ENCODE peak calls at places on chromosomes 16 and 17, in ten cellular contexts. F, Z, S, T, Q, C, V, M, X and I are unnamed samples.

GRCh38 chr16:28575446-28576109 is 21.3 kb downstream of the SULT1A2 start:
- DNase-seq in F (no peak), Z (no peak), S (no peak), T (no peak), Q (no peak), C (no peak), V (no peak), M (no peak), X (no peak), I (no peak)

GRCh38 chr16:68069511-68070248 is 15.5 kb upstream of the NFATC3 start:
- DNase-seq in F (no peak), Z (no peak), S (no peak), T (no peak), Q (no peak), C (peak), V (peak), M (no peak), X (peak), I (no peak)

GRCh38 chr16:49557070-49557446 is 183.5 kb downstream of the C16orf78 start:
- DNase-seq in F (no peak), Z (peak), S (no peak), T (no peak), Q (peak), C (no peak), V (no peak), M (peak), X (no peak), I (no peak)

GRCh38 chr17:61411114-61411943 is 11.7 kb downstream of the TBX2 start:
- DNase-seq in F (peak), Z (peak), S (no peak), T (peak), Q (peak), C (peak), V (peak), M (peak), X (peak), I (peak)

GRCh38 chr17:49018116-49018612 is 21.0 kb downstream of the IGF2BP1 start:
- DNase-seq in F (no peak), Z (no peak), S (no peak), T (no peak), Q (peak), C (no peak), V (no peak), M (no peak), X (no peak), I (no peak)

GRCh38 chr16:70715113-70715711 is 29.4 kb upstream of the MTSS2 start:
- DNase-seq in F (peak), Z (no peak), S (peak), T (no peak), Q (no peak), C (peak), V (peak), M (no peak), X (peak), I (peak)

GRCh38 chr17:82396601-82397435 is 21.3 kb upstream of the HEXD start:
- DNase-seq in F (no peak), Z (no peak), S (no peak), T (no peak), Q (no peak), C (no peak), V (peak), M (no peak), X (no peak), I (peak)

GRCh38 chr17:700504-701094 is 14.0 kb downstream of the VPS53 start:
- DNase-seq in F (peak), Z (no peak), S (peak), T (peak), Q (no peak), C (no peak), V (no peak), M (no peak), X (no peak), I (no peak)

GRCh38 chr17:66548158-66548557 is 245.7 kb downstream of the PRKCA start:
- DNase-seq in F (peak), Z (no peak), S (no peak), T (no peak), Q (no peak), C (no peak), V (no peak), M (no peak), X (no peak), I (no peak)

GRCh38 chr17:55219484-55219883 is 45.3 kb upstream of the HLF start:
- DNase-seq in F (no peak), Z (no peak), S (no peak), T (no peak), Q (no peak), C (no peak), V (no peak), M (no peak), X (no peak), I (no peak)

GRCh38 chr16:66167564-66168291 is 198.8 kb upstream of the CDH5 start:
- DNase-seq in F (peak), Z (no peak), S (no peak), T (no peak), Q (peak), C (no peak), V (no peak), M (no peak), X (no peak), I (no peak)

GRCh38 chr17:30970757-30971567 is at the start of gene RNF135:
- DNase-seq in F (peak), Z (peak), S (peak), T (no peak), Q (peak), C (peak), V (peak), M (peak), X (peak), I (peak)
- TF ChIP-seq CTCF in F (no peak), Z (peak), S (no peak), T (no peak), Q (peak), C (peak), V (peak), M (peak), X (peak), I (no peak)

GRCh38 chr17:20145567-20145966 is 136.4 kb downstream of the SPECC1 start:
- DNase-seq in F (no peak), Z (no peak), S (no peak), T (no peak), Q (no peak), C (no peak), V (no peak), M (no peak), X (no peak), I (no peak)
- TF ChIP-seq CTCF in F (no peak), Z (no peak), S (no peak), T (no peak), Q (no peak), C (no peak), V (no peak), M (no peak), X (no peak), I (no peak)

DNA sequence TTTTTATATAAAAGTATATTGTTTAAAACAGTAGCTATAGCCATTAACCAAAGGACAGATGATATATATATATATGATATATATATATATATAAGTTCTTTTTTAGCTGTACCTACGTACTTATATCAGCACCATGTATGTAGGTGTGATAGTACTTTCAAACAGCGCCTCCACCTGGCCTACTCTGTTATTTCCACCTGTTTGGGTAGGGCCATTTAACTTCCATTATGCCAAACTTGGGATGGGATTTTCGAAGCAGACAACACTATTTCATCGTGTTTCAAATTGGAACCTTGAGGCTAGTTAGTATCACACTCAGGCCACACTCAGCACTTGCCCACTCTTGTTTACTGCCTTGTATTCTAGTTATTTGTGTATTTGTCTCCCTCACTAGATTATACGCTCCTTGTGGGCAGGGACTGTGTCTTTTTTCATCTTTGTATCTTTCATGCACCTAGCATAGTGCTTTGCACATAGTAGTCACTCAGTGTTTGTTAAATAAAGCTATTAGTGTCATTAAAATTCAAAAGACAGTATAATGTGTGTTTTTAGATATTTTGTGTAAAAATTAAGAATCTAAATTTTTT is 11.8 kb upstream of the CLTC start:
- DNase-seq in F (peak), Z (no peak), S (no peak), T (peak), Q (peak), C (no peak), V (no peak), M (no peak), X (no peak), I (no peak)
- TF ChIP-seq CTCF in F (peak), Z (peak), S (peak), T (peak), Q (peak), C (no peak), V (peak), M (peak), X (no peak), I (no peak)

DNA sequence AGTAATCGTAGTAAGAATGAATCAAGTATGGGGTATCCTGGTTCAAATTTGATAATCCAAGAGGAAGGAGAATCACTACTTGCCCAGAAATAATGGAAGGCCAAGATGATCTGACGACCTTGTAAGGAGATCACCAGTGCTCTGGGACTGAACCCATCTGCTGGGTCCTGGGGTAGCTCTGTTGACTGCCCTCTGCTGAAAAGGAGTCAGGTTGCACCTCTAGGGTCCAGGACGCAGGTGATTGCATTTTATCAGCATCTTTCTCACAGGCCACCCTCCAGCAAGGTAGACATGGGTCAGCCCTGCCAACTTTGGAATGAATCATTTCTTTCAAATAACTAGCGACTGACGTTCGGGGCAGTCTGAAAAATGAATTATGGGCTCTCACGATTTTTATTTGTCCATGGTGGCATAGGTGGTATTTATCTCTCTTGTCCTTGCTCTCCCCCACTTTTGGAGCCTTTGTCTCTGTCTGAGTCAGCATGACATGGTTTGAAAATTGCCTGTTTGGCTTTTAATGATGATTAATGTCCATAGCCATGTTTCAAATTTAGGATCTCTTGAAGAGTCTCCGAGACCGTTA is 163.7 kb downstream of the MSI2 start:
- DNase-seq in F (peak), Z (no peak), S (no peak), T (no peak), Q (no peak), C (no peak), V (no peak), M (no peak), X (no peak), I (no peak)
- TF ChIP-seq CTCF in F (peak), Z (no peak), S (no peak), T (peak), Q (peak), C (no peak), V (no peak), M (no peak), X (no peak), I (no peak)

DNA sequence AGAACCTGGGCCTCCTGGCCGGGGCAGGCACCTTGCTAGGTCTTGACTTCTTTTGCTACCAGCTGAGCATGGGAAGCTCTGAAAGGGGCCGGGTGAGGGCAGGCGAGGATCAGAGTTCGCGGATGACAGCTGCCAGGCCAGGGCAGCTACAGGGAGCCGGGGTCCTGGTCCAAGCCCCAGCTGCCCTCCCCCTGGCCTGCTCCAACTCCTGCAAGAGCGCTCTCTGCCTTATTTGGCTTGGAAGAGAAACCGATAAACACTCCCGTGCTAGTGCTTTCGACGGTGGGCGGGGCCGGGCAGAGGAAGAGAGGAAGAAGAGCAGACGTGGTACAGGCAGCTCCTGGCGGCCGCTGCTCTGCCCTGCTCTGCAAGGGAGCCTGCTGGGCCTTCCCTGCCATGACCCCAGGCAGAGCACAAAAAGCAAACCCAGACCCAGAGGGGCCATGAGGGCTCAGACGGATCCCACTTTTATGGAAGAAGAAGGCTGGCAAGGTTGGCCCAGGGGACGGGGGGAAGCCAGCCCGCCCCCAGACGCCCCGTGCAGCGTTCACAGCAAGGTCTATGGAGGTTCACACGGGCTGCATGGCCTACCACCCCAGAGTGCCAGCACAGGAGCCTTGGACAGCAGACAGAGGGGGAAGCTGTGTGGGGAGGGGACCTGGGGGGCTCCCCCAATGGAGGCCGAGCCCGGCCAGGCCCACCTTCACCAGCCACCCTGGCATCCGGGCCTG is 25.6 kb downstream of the PIEZO1 start:
- DNase-seq in F (no peak), Z (no peak), S (no peak), T (no peak), Q (peak), C (no peak), V (peak), M (no peak), X (peak), I (no peak)
- TF ChIP-seq CTCF in F (no peak), Z (no peak), S (no peak), T (no peak), Q (peak), C (no peak), V (no peak), M (no peak), X (peak), I (no peak)

DNA sequence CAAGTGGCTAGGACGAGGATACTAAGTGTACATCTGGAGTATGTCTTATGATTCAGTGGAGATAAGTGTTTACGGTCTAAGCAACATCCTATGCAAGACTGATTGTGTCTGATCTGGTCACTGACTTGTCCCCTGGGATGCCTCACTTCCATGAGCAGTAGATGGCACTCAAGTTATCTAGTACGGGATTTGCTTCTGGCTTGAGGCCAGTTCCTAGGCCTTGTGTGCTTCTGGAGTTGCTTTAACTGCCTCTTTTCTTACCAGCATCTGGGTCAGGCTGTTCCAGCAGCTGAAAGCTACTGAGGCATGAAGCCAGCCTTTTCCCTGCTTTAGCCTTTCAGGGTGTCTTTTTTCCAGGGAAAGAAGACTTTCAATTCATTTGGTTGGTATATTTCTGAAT is 23.0 kb downstream of the SUPT6H start:
- DNase-seq in F (peak), Z (no peak), S (peak), T (no peak), Q (no peak), C (no peak), V (no peak), M (no peak), X (peak), I (peak)
- TF ChIP-seq CTCF in F (peak), Z (no peak), S (peak), T (no peak), Q (no peak), C (peak), V (no peak), M (no peak), X (peak), I (no peak)

GRCh38 chr17:2982854-2983636 is 80.4 kb downstream of the OR1D5 start:
- DNase-seq in F (no peak), Z (no peak), S (peak), T (no peak), Q (peak), C (peak), V (peak), M (no peak), X (peak), I (peak)
- TF ChIP-seq CTCF in F (no peak), Z (no peak), S (peak), T (no peak), Q (no peak), C (peak), V (peak), M (no peak), X (peak), I (peak)

GRCh38 chr16:9014389-9014788 is 50.7 kb upstream of the USP7 start:
- DNase-seq in F (no peak), Z (no peak), S (no peak), T (no peak), Q (no peak), C (no peak), V (no peak), M (no peak), X (no peak), I (no peak)

GRCh38 chr16:9012330-9012729 is 48.6 kb upstream of the USP7 start:
- DNase-seq in F (no peak), Z (no peak), S (no peak), T (no peak), Q (no peak), C (no peak), V (no peak), M (no peak), X (no peak), I (no peak)

GRCh38 chr16:9013508-9013864 is 49.8 kb upstream of the USP7 start:
- DNase-seq in F (no peak), Z (no peak), S (no peak), T (no peak), Q (no peak), C (no peak), V (no peak), M (no peak), X (no peak), I (no peak)

GRCh38 chr16:9015489-9015888 is 51.8 kb upstream of the USP7 start:
- DNase-seq in F (no peak), Z (no peak), S (no peak), T (no peak), Q (no peak), C (no peak), V (no peak), M (no peak), X (no peak), I (no peak)

GRCh38 chr16:9012848-9013507 is 49.3 kb upstream of the USP7 start:
- DNase-seq in F (no peak), Z (peak), S (no peak), T (no peak), Q (peak), C (peak), V (no peak), M (peak), X (no peak), I (no peak)
- TF ChIP-seq CTCF in F (no peak), Z (no peak), S (no peak), T (no peak), Q (peak), C (peak), V (no peak), M (peak), X (no peak), I (peak)

GRCh38 chr17:21213005-21213404 is 956 bp downstream of the TMEM11 start:
- DNase-seq in F (no peak), Z (no peak), S (no peak), T (no peak), Q (no peak), C (no peak), V (no peak), M (no peak), X (no peak), I (no peak)

GRCh38 chr17:21214777-21215541 is 998 bp upstream of the TMEM11 start:
- DNase-seq in F (peak), Z (no peak), S (peak), T (peak), Q (peak), C (no peak), V (peak), M (peak), X (no peak), I (no peak)

GRCh38 chr17:21213491-21214014 is 408 bp downstream of the TMEM11 start:
- DNase-seq in F (no peak), Z (peak), S (peak), T (peak), Q (no peak), C (no peak), V (peak), M (no peak), X (peak), I (no peak)

GRCh38 chr17:21215935-21216334 is 2.0 kb upstream of the TMEM11 start:
- DNase-seq in F (peak), Z (no peak), S (no peak), T (no peak), Q (no peak), C (no peak), V (no peak), M (no peak), X (no peak), I (no peak)

GRCh38 chr17:21214015-21214776 is at the start of gene TMEM11:
- DNase-seq in F (peak), Z (peak), S (peak), T (peak), Q (peak), C (peak), V (peak), M (peak), X (peak), I (peak)
- TF ChIP-seq CTCF in F (no peak), Z (peak), S (peak), T (peak), Q (no peak), C (peak), V (no peak), M (peak), X (no peak), I (no peak)